ENCODE peak calls at places on chromosomes 5 and 9, in four cellular contexts. X is GDM1; G is stimulated activated CD8-positive, alpha-beta memory T cell treated with anti-CD3 and anti-CD28 coated beads, Interleukin-15, amount 100 ng/mL, for 1 hour; E is OCI-LY7. J is an unnamed sample.

GRCh38 chr5:176596689-176597416 is 13.1 kb downstream of the GPRIN1 start:
- DNase-seq in X (peak), G (peak), E (peak), J (no peak)

GRCh38 chr5:116621599-116621998 is 47.0 kb upstream of the SEMA6A start:
- DNase-seq in X (no peak), G (no peak), E (no peak), J (no peak)

GRCh38 chr5:67353500-67353931 is 156.9 kb upstream of the CD180 start:
- DNase-seq in X (no peak), G (no peak), E (no peak), J (no peak)

GRCh38 chr9:121278535-121279169 is 10.7 kb downstream of the GSN start:
- DNase-seq in X (peak), G (no peak), E (peak), J (no peak)

GRCh38 chr5:110625376-110625999 is 101.0 kb downstream of the TMEM232 start:
- DNase-seq in X (no peak), G (no peak), E (peak), J (no peak)

GRCh38 chr9:133604214-133604613 is 5.0 kb downstream of the FAM163B start:
- DNase-seq in X (no peak), G (peak), E (peak), J (no peak)

GRCh38 chr5:77960863-77961396 is 184.8 kb upstream of the TBCA start:
- DNase-seq in X (no peak), G (no peak), E (no peak), J (no peak)

GRCh38 chr5:116370149-116370548 is 204.5 kb downstream of the SEMA6A start:
- DNase-seq in X (no peak), G (no peak), E (no peak), J (no peak)

GRCh38 chr9:132991351-132992300 is 13.1 kb downstream of the GFI1B start:
- DNase-seq in X (no peak), G (no peak), E (peak), J (no peak)

GRCh38 chr9:128550770-128551651 is 1.4 kb upstream of the SPTAN1 start:
- DNase-seq in X (no peak), G (no peak), E (no peak), J (no peak)

GRCh38 chr9:127981559-127982121 is 851 bp upstream of the EEIG1 start:
- DNase-seq in X (no peak), G (no peak), E (peak), J (no peak)

GRCh38 chr5:124923131-124923530 is 176.7 kb upstream of the ZNF608 start:
- DNase-seq in X (no peak), G (no peak), E (peak), J (no peak)

GRCh38 chr5:139690385-139691274 is 42.5 kb downstream of the CXXC5 start:
- DNase-seq in X (no peak), G (no peak), E (no peak), J (no peak)

GRCh38 chr5:137612576-137612975 is 113.5 kb upstream of the SPOCK1 start:
- DNase-seq in X (no peak), G (no peak), E (no peak), J (no peak)

GRCh38 chr5:104084896-104085295 is 522.3 kb upstream of the NUDT12 start:
- DNase-seq in X (no peak), G (no peak), E (no peak), J (no peak)

GRCh38 chr9:119961774-119962408 is 592.7 kb upstream of the BRINP1 start:
- DNase-seq in X (no peak), G (no peak), E (no peak), J (no peak)

GRCh38 chr9:113532809-113533190 is 69.3 kb downstream of the RGS3 start:
- DNase-seq in X (no peak), G (no peak), E (no peak), J (no peak)

GRCh38 chr5:39376293-39376714 is 12.0 kb upstream of the C9 start:
- DNase-seq in X (peak), G (no peak), E (peak), J (no peak)

GRCh38 chr5:68214472-68215207 is 916 bp upstream of the PIK3R1 start:
- DNase-seq in X (no peak), G (no peak), E (peak), J (no peak)

J was measured in CMK.